ENCODE peak calls at places on chromosomes 13 and 19, in ten cellular contexts. Z, G, U, A, R, L, M, Q, P and C are unnamed samples.

GRCh38 chr13:32086791-32087441 is 55.3 kb downstream of the FRY start:
- DNase-seq in U (no peak), Q (no peak), P (no peak), A (no peak), R (no peak), Z (no peak), M (no peak), G (no peak), L (no peak), C (peak; percentile 31)

GRCh38 chr13:71760226-71760591 is 106.8 kb downstream of the DACH1 start:
- DNase-seq in G (no peak), P (no peak), R (no peak), Q (no peak), M (no peak), Z (no peak), U (no peak), A (no peak), L (no peak), C (no peak)

GRCh38 chr19:32397736-32398135 is 7.8 kb upstream of the DPY19L3 start:
- DNase-seq in U (no peak), L (no peak), R (no peak), Q (no peak), M (no peak), G (peak; percentile 57), Z (no peak), A (peak; percentile 49), P (no peak), C (no peak)

GRCh38 chr19:10390652-10391286 is 10.4 kb upstream of the TYK2 start:
- DNase-seq in R (no peak), G (peak; percentile 46), L (peak; percentile 71), U (peak; percentile 57), M (peak; percentile 81), A (peak; percentile 82), Q (peak; percentile 64), P (peak; percentile 79), Z (peak; percentile 77), C (peak; percentile 72)

GRCh38 chr13:31765441-31765840 is 26.1 kb downstream of the RXFP2 start:
- DNase-seq in Z (no peak), R (no peak), P (no peak), L (no peak), M (no peak), G (peak; percentile 55), A (no peak), U (no peak), Q (no peak), C (no peak)

GRCh38 chr13:24228852-24229458 is 68.4 kb downstream of the SPATA13 start:
- DNase-seq in Z (no peak), P (no peak), R (no peak), M (peak; percentile 52), L (no peak), G (peak; percentile 52), U (no peak), Q (peak; percentile 50), A (peak; percentile 79), C (no peak)

GRCh38 chr13:40485611-40486517 is 180.6 kb downstream of the FOXO1 start:
- DNase-seq in G (no peak), Z (no peak), P (no peak), Q (no peak), U (no peak), L (no peak), A (no peak), M (no peak), R (no peak), C (no peak)

GRCh38 chr19:33947565-33947964 is 150.9 kb downstream of the KCTD15 start:
- DNase-seq in R (no peak), U (no peak), P (no peak), A (no peak), G (no peak), Q (no peak), Z (no peak), L (no peak), M (no peak), C (no peak)

GRCh38 chr13:38141792-38142191 is 207.9 kb upstream of the UFM1 start:
- DNase-seq in A (no peak), Z (no peak), M (no peak), L (no peak), Q (no peak), R (no peak), P (no peak), U (no peak), G (no peak), C (no peak)

GRCh38 chr13:58935689-58936088 is 1228.0 kb downstream of the DIAPH3 start:
- DNase-seq in Q (no peak), U (no peak), R (no peak), G (no peak), P (no peak), M (no peak), L (no peak), A (no peak), Z (no peak), C (no peak)

GRCh38 chr13:91520952-91521351 is 122.5 kb downstream of the GPC5 start:
- DNase-seq in R (no peak), Q (no peak), G (no peak), M (no peak), L (no peak), A (no peak), P (no peak), U (no peak), Z (no peak), C (no peak)

GRCh38 chr19:18290250-18291018 is 9.0 kb upstream of the JUND start:
- DNase-seq in Z (no peak), P (peak; percentile 40), U (no peak), G (no peak), R (no peak), A (no peak), M (no peak), L (peak; percentile 62), Q (no peak), C (peak; percentile 50)

GRCh38 chr19:18289471-18290066 is 8.1 kb upstream of the JUND start:
- DNase-seq in R (no peak), M (no peak), Q (no peak), U (no peak), A (no peak), L (no peak), P (no peak), Z (no peak), G (no peak), C (no peak)

GRCh38 chr19:18291019-18291524 is 9.7 kb upstream of the JUND start:
- DNase-seq in M (no peak), Z (no peak), L (no peak), Q (peak; percentile 34), U (peak; percentile 40), A (no peak), P (no peak), R (no peak), G (no peak), C (peak; percentile 65)

GRCh38 chr19:18286973-18287635 is 5.7 kb upstream of the JUND start:
- DNase-seq in U (no peak), L (no peak), M (no peak), R (no peak), A (no peak), G (no peak), Q (no peak), P (no peak), Z (no peak), C (no peak)

GRCh38 chr19:18287836-18288772 is 6.7 kb upstream of the JUND start:
- DNase-seq in P (no peak), R (no peak), U (no peak), M (no peak), Z (no peak), A (peak; percentile 58), L (no peak), G (no peak), Q (no peak), C (no peak)
- TF ChIP-seq CTCF in P (no peak), R (no peak), U (no peak), M (no peak), Z (no peak), A (no peak), L (no peak), G (no peak), Q (no peak), C (no peak)

DNA sequence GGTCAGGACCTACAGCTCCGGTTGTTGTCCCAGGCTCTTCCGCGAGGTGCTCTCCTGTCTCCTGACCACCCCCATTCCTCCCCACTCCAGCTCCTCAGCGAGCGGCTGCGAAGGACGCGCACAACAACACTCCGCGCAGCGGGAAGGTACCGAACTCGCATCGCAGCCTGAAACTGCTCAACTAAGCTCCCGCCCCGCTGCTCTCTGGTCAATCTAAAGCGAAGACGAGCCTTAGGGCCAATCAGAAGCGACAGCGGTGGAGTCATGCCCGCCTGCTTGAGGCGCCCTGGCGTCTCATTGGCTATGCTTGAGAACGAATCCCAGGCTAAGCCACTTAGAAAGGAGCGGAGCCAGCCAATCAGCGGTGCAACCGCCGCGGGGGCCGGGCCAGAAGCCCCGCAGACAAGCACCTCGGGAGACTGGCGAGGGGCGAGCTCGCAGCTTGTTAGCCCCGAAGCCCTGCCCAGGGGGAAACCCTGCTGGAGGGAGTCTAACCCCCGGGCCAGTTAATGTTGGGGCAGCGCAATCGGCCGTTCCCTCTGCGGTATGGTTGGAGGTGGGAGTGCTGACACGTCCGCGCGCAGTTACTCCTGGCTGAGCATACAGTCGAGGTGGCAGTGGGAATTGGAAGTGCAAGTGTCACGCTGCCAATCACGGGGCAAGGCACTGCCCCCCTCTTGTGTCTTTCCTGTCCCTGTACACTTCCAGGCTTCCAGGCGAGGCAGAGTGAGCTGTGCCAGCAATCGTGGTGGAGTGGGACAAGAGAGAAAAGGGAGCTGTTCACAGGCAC is 1.9 kb upstream of the ZBTB32 start:
- DNase-seq in M (peak; percentile 100), G (peak; percentile 94), Z (peak; percentile 96), A (peak; percentile 96), U (peak; percentile 95), Q (peak; percentile 94), L (peak; percentile 96), R (peak; percentile 88), P (peak; percentile 98), C (peak; percentile 96)
- H3K27ac ChIP-seq in M (no peak overlapping the region), G (no peak overlapping the region), Z (no peak overlapping the region), A (no peak overlapping the region), U (no peak overlapping the region), Q (no peak overlapping the region), L (peak overlapping the region; percentile 51), R (no peak overlapping the region), P (peak overlapping the region; percentile 76), C (no peak overlapping the region)

DNA sequence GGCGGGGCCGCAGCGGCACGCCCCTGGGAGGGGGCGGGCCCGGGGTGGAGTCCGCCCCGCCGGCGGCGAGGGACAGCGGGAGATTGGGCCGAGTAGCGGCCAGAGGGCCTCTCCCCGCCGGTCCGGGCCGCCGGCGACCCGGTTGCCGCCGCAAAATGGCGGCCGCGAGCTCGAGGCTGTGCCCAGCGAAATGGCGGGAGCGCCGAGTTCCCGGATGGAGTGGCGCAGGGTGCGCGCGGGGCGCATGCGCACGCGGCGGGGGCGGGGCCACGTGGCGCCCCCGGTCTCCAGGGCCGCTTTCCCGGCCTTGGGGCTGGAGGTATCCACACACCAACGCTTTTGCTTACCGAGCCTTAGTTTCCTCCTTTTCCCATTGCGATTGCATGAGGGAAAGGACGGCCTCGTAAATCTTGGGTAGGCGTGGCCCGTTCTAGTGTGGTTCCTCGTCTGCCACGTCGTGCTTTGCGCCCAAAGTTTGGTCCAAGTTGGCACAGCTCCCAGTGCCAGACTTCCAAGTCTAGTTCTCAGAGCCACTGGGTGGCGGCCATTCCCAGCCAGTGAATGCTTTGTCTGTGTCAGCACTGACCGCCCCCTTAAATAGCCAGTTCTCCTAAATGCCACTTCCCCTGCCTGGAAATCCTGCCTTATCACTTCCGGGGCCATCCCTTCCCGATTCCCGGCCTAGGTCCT is 491 bp downstream of the CIRBP start:
- DNase-seq in Z (peak; percentile 84), U (peak; percentile 89), A (peak; percentile 94), M (peak; percentile 85), L (peak; percentile 89), G (no peak), P (peak; percentile 86), R (peak; percentile 87), Q (peak; percentile 95), C (peak; percentile 85)
- TF ChIP-seq CTCF in Z (no peak), U (no peak), A (peak; percentile 14), M (no peak), L (no peak), G (no peak), P (no peak), R (no peak), Q (no peak), C (no peak)

GRCh38 chr19:21022996-21023395 is 2.5 kb downstream of the ZNF430 start:
- DNase-seq in Z (no peak), P (no peak), G (no peak), A (peak; percentile 38), R (no peak), Q (peak; percentile 35), M (no peak), U (no peak), L (no peak), C (no peak)
- H3K27ac ChIP-seq in Z (no peak overlapping the region), P (no peak overlapping the region), G (no peak overlapping the region), A (peak overlapping the region; percentile 85), R (no peak overlapping the region), Q (no peak overlapping the region), M (no peak overlapping the region), U (no peak overlapping the region), L (no peak overlapping the region), C (no peak overlapping the region)